ENCODE peak calls at places on chromosomes 5 and 9, in five cellular contexts. Y is AG04450, P is SK-N-SH, K is endodermal cell, O is transverse colon. B is an unnamed sample.

GRCh38 chr9:13324988-13325387 is 45.5 kb upstream of the MPDZ start:
- DNase-seq in Y (no peak), P (no peak), K (no peak), O (no peak), B (no peak)

GRCh38 chr9:93061260-93061751 is 2.8 kb downstream of the SUSD3 start:
- DNase-seq in Y (no peak), P (no peak), K (no peak), O (no peak), B (no peak)

GRCh38 chr5:14557203-14557725 is 24.3 kb upstream of the OTULINL start:
- DNase-seq in Y (no peak), P (no peak), K (no peak), O (peak; percentile 67), B (no peak)

GRCh38 chr5:113683211-113683610 is 169.7 kb downstream of the YTHDC2 start:
- DNase-seq in Y (no peak), P (no peak), K (peak; percentile 67), O (no peak), B (no peak)

GRCh38 chr5:1792842-1793266 is 6.8 kb downstream of the MRPL36 start:
- DNase-seq in Y (peak; percentile 62), P (no peak), K (no peak), O (peak; percentile 62), B (peak; percentile 57)

GRCh38 chr9:92561374-92562329 is 25.9 kb upstream of the ECM2 start:
- DNase-seq in Y (peak; percentile 32), P (no peak), K (no peak), O (no peak), B (no peak)

GRCh38 chr9:90642570-90643539 is at the start of gene DIRAS2:
- DNase-seq in Y (peak; percentile 8), P (peak; percentile 85), K (peak; percentile 89), O (peak; percentile 54), B (no peak)

GRCh38 chr5:94403483-94403882 is 214.9 kb downstream of the KIAA0825 start:
- DNase-seq in Y (no peak), P (no peak), K (no peak), O (no peak), B (no peak)

GRCh38 chr5:66122379-66123034 is 21.6 kb upstream of the SREK1 start:
- DNase-seq in Y (no peak), P (no peak), K (no peak), O (no peak), B (no peak)

GRCh38 chr5:32432633-32433032 is 11.9 kb downstream of the ZFR start:
- DNase-seq in Y (no peak), P (no peak), K (no peak), O (no peak), B (no peak)

GRCh38 chr5:25862276-25862675 is 1176.1 kb downstream of the CDH9 start:
- DNase-seq in Y (no peak), P (no peak), K (peak; percentile 62), O (no peak), B (no peak)

GRCh38 chr5:151094861-151095260 is 14.0 kb upstream of the TNIP1 start:
- DNase-seq in Y (no peak), P (no peak), K (no peak), O (peak; percentile 56), B (no peak)

GRCh38 chr9:107815782-107816181 is 326.2 kb upstream of the KLF4 start:
- DNase-seq in Y (no peak), P (no peak), K (no peak), O (no peak), B (no peak)

GRCh38 chr9:83401328-83401895 is 136.8 kb downstream of the FRMD3 start:
- DNase-seq in Y (no peak), P (no peak), K (no peak), O (no peak), B (no peak)

GRCh38 chr5:56457887-56458451 is 224.8 kb upstream of the ANKRD55 start:
- DNase-seq in Y (no peak), P (peak; percentile 45), K (no peak), O (no peak), B (no peak)

GRCh38 chr9:3455712-3456111 is 70.1 kb downstream of the RFX3 start:
- DNase-seq in Y (no peak), P (no peak), K (no peak), O (no peak), B (no peak)

GRCh38 chr5:139837711-139838380 is 42.2 kb downstream of the PSD2 start:
- DNase-seq in Y (no peak), P (no peak), K (no peak), O (no peak), B (no peak)

GRCh38 chr9:131289301-131290038 is at the start of gene PLPP7:
- DNase-seq in Y (no peak), P (peak; percentile 95), K (peak; percentile 90), O (peak; percentile 44), B (no peak)

GRCh38 chr5:57595530-57596098 is 113.0 kb upstream of the ACTBL2 start:
- DNase-seq in Y (no peak), P (no peak), K (no peak), O (no peak), B (no peak)

GRCh38 chr9:76887003-76887821 is 18.7 kb downstream of the PRUNE2 start:
- DNase-seq in Y (no peak), P (no peak), K (no peak), O (peak; percentile 61), B (no peak)

GRCh38 chr9:72807765-72808445 is 144.9 kb downstream of the ALDH1A1 start:
- DNase-seq in Y (no peak), P (peak; percentile 15), K (peak; percentile 77), O (no peak), B (no peak)

GRCh38 chr9:12503606-12504122 is 189.5 kb upstream of the TYRP1 start:
- DNase-seq in Y (no peak), P (no peak), K (no peak), O (no peak), B (no peak)

GRCh38 chr5:74579215-74579614 is 61.3 kb downstream of the ENC1 start:
- DNase-seq in Y (no peak), P (no peak), K (peak; percentile 19), O (peak; percentile 23), B (no peak)

GRCh38 chr9:117035546-117035945 is 348.4 kb downstream of the TRIM32 start:
- DNase-seq in Y (no peak), P (no peak), K (no peak), O (no peak), B (no peak)

GRCh38 chr5:96584712-96585111 is 77.5 kb upstream of the CAST start:
- DNase-seq in Y (no peak), P (no peak), K (no peak), O (no peak), B (no peak)

GRCh38 chr5:151086192-151086869 is 5.5 kb upstream of the TNIP1 start:
- DNase-seq in Y (no peak), P (no peak), K (no peak), O (no peak), B (no peak)

GRCh38 chr5:93476211-93476851 is 104.7 kb downstream of the NR2F1-AS1 start:
- DNase-seq in Y (no peak), P (peak; percentile 55), K (no peak), O (no peak), B (no peak)

GRCh38 chr5:166493627-166494026 is 1797.8 kb upstream of the WWC1 start:
- DNase-seq in Y (no peak), P (no peak), K (no peak), O (no peak), B (no peak)

GRCh38 chr5:27130587-27130986 is 92.2 kb upstream of the CDH9 start:
- DNase-seq in Y (no peak), P (no peak), K (no peak), O (no peak), B (no peak)

GRCh38 chr5:15789661-15790060 is 289.7 kb downstream of the FBXL7 start:
- DNase-seq in Y (no peak), P (no peak), K (no peak), O (no peak), B (no peak)

GRCh38 chr9:97744710-97745708 is 47.9 kb upstream of the XPA start:
- DNase-seq in Y (no peak), P (peak; percentile 22), K (peak; percentile 84), O (no peak), B (no peak)

DNA sequence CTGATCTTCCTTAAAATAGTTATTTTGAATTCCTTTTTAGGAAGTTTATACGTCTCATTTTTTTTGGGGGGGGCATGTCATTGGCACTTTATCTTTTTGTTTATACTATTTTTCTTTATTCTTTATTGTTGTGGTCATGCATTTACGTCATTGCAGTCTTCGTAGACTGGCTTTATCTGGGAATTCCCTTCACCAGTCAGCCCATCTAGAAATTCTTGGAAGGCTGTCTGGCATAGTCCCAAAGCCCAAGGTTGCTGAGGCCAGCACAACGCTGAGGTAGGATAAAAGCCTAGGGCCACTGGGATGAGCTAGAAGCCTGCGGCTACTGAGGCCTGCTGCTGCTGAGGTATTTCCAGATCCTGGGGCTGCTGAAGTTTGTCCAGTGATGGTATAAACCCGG is 121.5 kb downstream of the ISOC1 start:
- DNase-seq in Y (no peak), P (no peak), K (peak; percentile 35), O (no peak), B (no peak)
- H3K9me3 ChIP-seq in Y (peaks cover 5% of the 10 kb centered on the region), P (no peaks in the 10 kb centered on the region), K (no peaks in the 10 kb centered on the region), O (peaks cover 3% of the 10 kb centered on the region), B (peaks cover 2% of the 10 kb centered on the region)

GRCh38 chr5:82879089-82879488 is 198.1 kb downstream of the TMEM167A start:
- DNase-seq in Y (no peak), P (no peak), K (no peak), O (no peak), B (no peak)
- H3K9me3 ChIP-seq in Y (no peaks in the 10 kb centered on the region), P (no peaks in the 10 kb centered on the region), K (peaks cover 27% of the 10 kb centered on the region), O (peaks cover 8% of the 10 kb centered on the region), B (no peaks in the 10 kb centered on the region)

DNA sequence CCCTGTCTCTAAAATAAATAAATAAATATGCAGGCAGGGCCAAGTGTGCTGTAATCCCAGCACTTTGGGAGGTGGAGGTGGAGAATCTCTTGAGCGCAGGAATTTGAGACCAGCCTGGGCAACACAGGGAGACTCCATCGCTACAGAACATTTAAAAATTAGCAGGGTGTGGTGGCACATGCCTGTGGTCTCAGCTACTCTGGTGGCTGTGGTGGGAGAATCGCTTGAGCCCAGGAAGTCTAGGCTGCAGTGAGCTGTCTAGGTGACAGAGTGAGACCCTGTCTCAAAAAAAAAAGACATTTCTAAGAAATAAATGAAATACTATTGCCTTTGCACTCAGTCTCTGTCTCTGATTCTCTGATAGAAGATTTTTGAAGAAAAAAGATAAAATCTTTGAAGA is 1.2 kb upstream of the PCDHGA10 start:
- DNase-seq in Y (no peak), P (no peak), K (no peak), O (no peak), B (no peak)
- H3K9me3 ChIP-seq in Y (peaks cover 58% of the 10 kb centered on the region), P (no peaks in the 10 kb centered on the region), K (peaks cover 28% of the 10 kb centered on the region), O (peaks cover 92% of the 10 kb centered on the region), B (peaks cover 5% of the 10 kb centered on the region)

GRCh38 chr5:141306630-141307029 is 2.8 kb upstream of the SLC25A2 start:
- DNase-seq in Y (no peak), P (no peak), K (no peak), O (no peak), B (no peak)

GRCh38 chr5:141298376-141298775 is 5.5 kb downstream of the SLC25A2 start:
- DNase-seq in Y (no peak), P (no peak), K (no peak), O (no peak), B (no peak)

GRCh38 chr5:141303756-141304155 is at the start of gene SLC25A2:
- DNase-seq in Y (no peak), P (no peak), K (no peak), O (no peak), B (no peak)
- H3K9me3 ChIP-seq in Y (peaks cover 46% of the 10 kb centered on the region), P (no peaks in the 10 kb centered on the region), K (peaks cover 33% of the 10 kb centered on the region), O (peaks cover 98% of the 10 kb centered on the region), B (peaks cover 18% of the 10 kb centered on the region)

GRCh38 chr5:63008195-63008594 is 429.6 kb downstream of the LRRC70 start:
- DNase-seq in Y (no peak), P (no peak), K (no peak), O (no peak), B (no peak)
- H3K9me3 ChIP-seq in Y (peaks cover 15% of the 10 kb centered on the region), P (peaks cover 7% of the 10 kb centered on the region), K (peaks cover 25% of the 10 kb centered on the region), O (no peaks in the 10 kb centered on the region), B (no peaks in the 10 kb centered on the region)

GRCh38 chr9:135647897-135648296 is 8.6 kb upstream of the GLT6D1 start:
- DNase-seq in Y (no peak), P (no peak), K (no peak), O (no peak), B (no peak)
- H3K9me3 ChIP-seq in Y (peaks cover 23% of the 10 kb centered on the region), P (no peaks in the 10 kb centered on the region), K (peaks cover 85% of the 10 kb centered on the region), O (peaks cover 37% of the 10 kb centered on the region), B (peaks cover 13% of the 10 kb centered on the region)

B was measured in T-helper 17 cell.